ENCODE peak calls at places on chromosomes 5 and 9, in ten cellular contexts. W, X, H, T, A, R, S, N, U and G are unnamed samples.

GRCh38 chr9:116383956-116384355 is 230.4 kb downstream of the PAPPA start:
- DNase-seq in T (no peak), N (peak), H (no peak), R (no peak), S (no peak), X (no peak), A (no peak), U (peak), W (no peak), G (no peak)

GRCh38 chr5:112921031-112921832 is 795 bp downstream of the REEP5 start:
- DNase-seq in W (peak), U (no peak), S (peak), N (peak), X (peak), A (peak), R (peak), H (peak), T (no peak), G (no peak)

GRCh38 chr9:91151014-91151740 is 210.5 kb downstream of the AUH start:
- DNase-seq in X (peak), W (no peak), S (peak), N (peak), H (peak), R (no peak), U (peak), T (peak), A (no peak), G (peak)

GRCh38 chr9:133429641-133430161 is 7.5 kb downstream of the ADAMTS13 start:
- DNase-seq in A (no peak), W (no peak), X (no peak), T (no peak), R (no peak), H (peak), U (no peak), N (no peak), S (no peak), G (no peak)

GRCh38 chr5:123582570-123583293 is 70.8 kb downstream of the CSNK1G3 start:
- DNase-seq in W (no peak), U (no peak), R (no peak), A (no peak), X (no peak), T (no peak), S (peak), N (peak), H (no peak), G (no peak)

GRCh38 chr5:80190960-80191359 is 64.9 kb downstream of the SERINC5 start:
- DNase-seq in A (no peak), H (no peak), U (no peak), T (no peak), X (no peak), N (no peak), R (no peak), S (no peak), W (no peak), G (no peak)

GRCh38 chr9:36836486-36836885 is 197.6 kb downstream of the PAX5 start:
- DNase-seq in R (no peak), S (no peak), T (no peak), X (no peak), U (no peak), W (no peak), H (no peak), N (no peak), A (no peak), G (no peak)

GRCh38 chr5:154740957-154741356 is 14.2 kb upstream of the LARP1 start:
- DNase-seq in T (no peak), R (no peak), X (no peak), H (no peak), U (no peak), S (peak), N (no peak), A (no peak), W (peak), G (peak)

GRCh38 chr5:123099514-123100151 is 10.6 kb downstream of the PRDM6 start:
- DNase-seq in N (peak), W (no peak), A (no peak), U (no peak), S (no peak), T (no peak), H (no peak), R (no peak), X (no peak), G (no peak)

GRCh38 chr5:107705390-107706014 is 34.8 kb upstream of the EFNA5 start:
- DNase-seq in T (peak), A (no peak), W (no peak), U (peak), X (no peak), R (peak), N (peak), S (peak), H (peak), G (no peak)

GRCh38 chr9:95132406-95133350 is 184.8 kb downstream of the FANCC start:
- DNase-seq in T (no peak), N (no peak), A (no peak), X (no peak), R (no peak), W (no peak), H (no peak), S (no peak), U (no peak), G (no peak)

GRCh38 chr5:13783731-13784130 is 160.8 kb downstream of the DNAH5 start:
- DNase-seq in N (no peak), X (no peak), A (no peak), W (no peak), S (no peak), R (no peak), T (no peak), H (no peak), U (no peak), G (no peak)

GRCh38 chr9:23278566-23278965 is 547.5 kb downstream of the ELAVL2 start:
- DNase-seq in W (peak), S (no peak), T (no peak), R (no peak), X (no peak), N (no peak), H (no peak), A (no peak), U (no peak), G (no peak)

GRCh38 chr5:16744164-16744880 is 127.5 kb upstream of the RETREG1 start:
- DNase-seq in W (no peak), T (no peak), U (no peak), H (no peak), A (no peak), N (no peak), S (no peak), X (no peak), R (no peak), G (no peak)

GRCh38 chr5:124524552-124525232 is 221.7 kb downstream of the ZNF608 start:
- DNase-seq in W (no peak), U (no peak), T (no peak), H (no peak), N (no peak), A (no peak), R (no peak), X (no peak), S (no peak), G (no peak)

GRCh38 chr9:2743937-2744529 is 26.7 kb downstream of the KCNV2 start:
- DNase-seq in X (no peak), S (no peak), U (no peak), H (no peak), W (no peak), T (no peak), N (no peak), R (no peak), A (no peak), G (no peak)

GRCh38 chr5:173868096-173868879 is 19.9 kb upstream of the CPEB4 start:
- DNase-seq in H (peak), X (no peak), U (no peak), S (peak), T (no peak), A (no peak), N (peak), R (no peak), W (no peak), G (no peak)

GRCh38 chr5:39519566-39520231 is 94.9 kb upstream of the DAB2 start:
- DNase-seq in X (no peak), N (peak), W (no peak), U (peak), A (no peak), H (peak), S (peak), T (no peak), R (no peak), G (peak)

GRCh38 chr5:180305481-180305880 is 13.6 kb upstream of the MAPK9 start:
- DNase-seq in N (no peak), H (no peak), U (no peak), S (no peak), R (no peak), T (no peak), X (no peak), W (no peak), A (no peak), G (no peak)

GRCh38 chr5:150751096-150751891 is 7.5 kb downstream of the DCTN4 start:
- DNase-seq in A (no peak), N (no peak), X (no peak), R (no peak), S (no peak), W (no peak), T (no peak), U (peak), H (no peak), G (no peak)

GRCh38 chr5:175778951-175779475 is 92.4 kb upstream of the CPLX2 start:
- DNase-seq in U (no peak), H (peak), R (no peak), T (no peak), N (peak), S (peak), W (peak), A (no peak), X (no peak), G (no peak)

GRCh38 chr5:99331061-99331460 is 402.3 kb upstream of the CHD1 start:
- DNase-seq in N (no peak), U (no peak), T (no peak), H (no peak), X (no peak), W (no peak), S (no peak), R (no peak), A (no peak), G (no peak)

GRCh38 chr5:124103671-124104070 is 591.7 kb downstream of the CSNK1G3 start:
- DNase-seq in A (no peak), S (peak), H (no peak), R (no peak), T (peak), W (no peak), N (peak), U (no peak), X (no peak), G (no peak)

GRCh38 chr5:149383399-149383798 is 4.3 kb upstream of the IL17B start:
- DNase-seq in T (no peak), A (no peak), N (no peak), X (no peak), U (no peak), S (no peak), W (no peak), R (no peak), H (no peak), G (no peak)

GRCh38 chr5:154345255-154345952 is 100.4 kb upstream of the SAP30L start:
- DNase-seq in T (no peak), X (no peak), H (no peak), S (no peak), W (no peak), U (no peak), R (no peak), A (no peak), N (no peak), G (no peak)

GRCh38 chr5:131214828-131215227 is 44.1 kb downstream of the LYRM7 start:
- DNase-seq in T (no peak), N (no peak), S (no peak), U (no peak), X (no peak), H (no peak), A (no peak), W (no peak), R (no peak), G (no peak)

GRCh38 chr5:126139773-126140172 is 283.4 kb upstream of the GRAMD2B start:
- DNase-seq in N (peak), A (no peak), U (peak), T (peak), H (peak), W (no peak), R (peak), X (no peak), S (peak), G (no peak)

GRCh38 chr5:34550977-34551376 is 105.2 kb upstream of the RAI14 start:
- DNase-seq in W (no peak), S (no peak), H (no peak), X (no peak), R (no peak), U (no peak), T (no peak), A (no peak), N (no peak), G (no peak)

GRCh38 chr5:111697881-111698757 is 58.9 kb downstream of the NREP start:
- DNase-seq in A (no peak), S (peak), W (peak), R (no peak), T (no peak), U (peak), H (peak), N (peak), X (no peak), G (no peak)

GRCh38 chr9:20186231-20186630 is 397.4 kb upstream of the SLC24A2 start:
- DNase-seq in U (no peak), N (no peak), S (no peak), X (no peak), T (no peak), R (no peak), A (no peak), W (no peak), H (no peak), G (no peak)

GRCh38 chr5:115396079-115396478 is 99.6 kb upstream of the CCDC112 start:
- DNase-seq in R (no peak), H (no peak), A (no peak), U (no peak), T (no peak), X (no peak), W (no peak), S (no peak), N (peak), G (no peak)

GRCh38 chr5:8954801-8955200 is 591.1 kb downstream of the SEMA5A start:
- DNase-seq in U (no peak), N (peak), W (no peak), R (no peak), A (no peak), S (peak), H (no peak), X (no peak), T (no peak), G (no peak)